ENCODE peak calls at places on chromosomes 11 and 22, in nine cellular contexts. One of them, this sample, is unnamed.

GRCh38 chr11:118002541-118003019 is 16.4 kb downstream of the IL10RA start:
- DNase-seq in CD4-positive, alpha-beta memory T cell: no peak
- DNase-seq in right atrium auricular region: peak
- DNase-seq in progenitor cell of endocrine pancreas: no peak
- DNase-seq in Right ventricle myocardium superior: peak
- DNase-seq in midbrain: no peak
- DNase-seq in adrenal gland: no peak
- DNase-seq in RWPE1: no peak
- DNase-seq in SJSA1: no peak
- DNase-seq in this sample: no peak

GRCh38 chr11:34600339-34601084 is 20.4 kb upstream of the EHF start:
- DNase-seq in right atrium auricular region: no peak
- DNase-seq in adrenal gland: peak
- DNase-seq in SJSA1: peak
- DNase-seq in progenitor cell of endocrine pancreas: peak
- DNase-seq in CD4-positive, alpha-beta memory T cell: no peak
- DNase-seq in Right ventricle myocardium superior: peak
- DNase-seq in midbrain: no peak
- DNase-seq in RWPE1: peak
- DNase-seq in this sample: no peak

GRCh38 chr11:89381094-89381493 is 110.1 kb downstream of the NOX4 start:
- DNase-seq in progenitor cell of endocrine pancreas: no peak
- DNase-seq in Right ventricle myocardium superior: peak
- DNase-seq in midbrain: no peak
- DNase-seq in SJSA1: peak
- DNase-seq in right atrium auricular region: peak
- DNase-seq in RWPE1: peak
- DNase-seq in CD4-positive, alpha-beta memory T cell: no peak
- DNase-seq in adrenal gland: no peak
- DNase-seq in this sample: no peak

GRCh38 chr11:61026121-61027031 is 54.9 kb downstream of the CD6 start:
- DNase-seq in adrenal gland: no peak
- DNase-seq in Right ventricle myocardium superior: peak
- DNase-seq in progenitor cell of endocrine pancreas: no peak
- DNase-seq in RWPE1: no peak
- DNase-seq in midbrain: peak
- DNase-seq in right atrium auricular region: no peak
- DNase-seq in SJSA1: no peak
- DNase-seq in CD4-positive, alpha-beta memory T cell: peak
- DNase-seq in this sample: no peak

GRCh38 chr11:9158898-9159391 is 67.5 kb upstream of the SCUBE2 start:
- DNase-seq in right atrium auricular region: no peak
- DNase-seq in midbrain: no peak
- DNase-seq in CD4-positive, alpha-beta memory T cell: no peak
- DNase-seq in adrenal gland: no peak
- DNase-seq in Right ventricle myocardium superior: no peak
- DNase-seq in RWPE1: peak
- DNase-seq in SJSA1: no peak
- DNase-seq in progenitor cell of endocrine pancreas: no peak
- DNase-seq in this sample: no peak

GRCh38 chr11:121614661-121615240 is 162.0 kb upstream of the SORL1-AS1 start:
- DNase-seq in CD4-positive, alpha-beta memory T cell: no peak
- DNase-seq in progenitor cell of endocrine pancreas: no peak
- DNase-seq in adrenal gland: no peak
- DNase-seq in SJSA1: no peak
- DNase-seq in Right ventricle myocardium superior: no peak
- DNase-seq in right atrium auricular region: no peak
- DNase-seq in midbrain: no peak
- DNase-seq in RWPE1: peak
- DNase-seq in this sample: no peak

GRCh38 chr11:120334894-120335462 is 1.2 kb upstream of the ARHGEF12 start:
- DNase-seq in progenitor cell of endocrine pancreas: peak
- DNase-seq in CD4-positive, alpha-beta memory T cell: peak
- DNase-seq in adrenal gland: peak
- DNase-seq in RWPE1: peak
- DNase-seq in SJSA1: peak
- DNase-seq in midbrain: peak
- DNase-seq in Right ventricle myocardium superior: no peak
- DNase-seq in right atrium auricular region: peak
- DNase-seq in this sample: peak

GRCh38 chr22:45204751-45205623 is 35.7 kb downstream of the KIAA0930 start:
- DNase-seq in RWPE1: no peak
- DNase-seq in Right ventricle myocardium superior: peak
- DNase-seq in CD4-positive, alpha-beta memory T cell: no peak
- DNase-seq in progenitor cell of endocrine pancreas: no peak
- DNase-seq in midbrain: no peak
- DNase-seq in adrenal gland: no peak
- DNase-seq in right atrium auricular region: no peak
- DNase-seq in SJSA1: no peak
- DNase-seq in this sample: no peak

GRCh38 chr11:130945945-130946344 is 29.7 kb upstream of the SNX19 start:
- DNase-seq in CD4-positive, alpha-beta memory T cell: no peak
- DNase-seq in adrenal gland: peak
- DNase-seq in progenitor cell of endocrine pancreas: no peak
- DNase-seq in RWPE1: peak
- DNase-seq in midbrain: no peak
- DNase-seq in SJSA1: no peak
- DNase-seq in right atrium auricular region: no peak
- DNase-seq in Right ventricle myocardium superior: peak
- DNase-seq in this sample: peak

GRCh38 chr11:95134491-95134890 is 44.8 kb downstream of the ENDOD1 start:
- DNase-seq in right atrium auricular region: no peak
- DNase-seq in progenitor cell of endocrine pancreas: no peak
- DNase-seq in SJSA1: no peak
- DNase-seq in RWPE1: peak
- DNase-seq in adrenal gland: peak
- DNase-seq in midbrain: peak
- DNase-seq in CD4-positive, alpha-beta memory T cell: no peak
- DNase-seq in Right ventricle myocardium superior: no peak
- DNase-seq in this sample: no peak

GRCh38 chr22:46937939-46938338 is 175.5 kb downstream of the TBC1D22A start:
- DNase-seq in adrenal gland: no peak
- DNase-seq in progenitor cell of endocrine pancreas: no peak
- DNase-seq in midbrain: no peak
- DNase-seq in Right ventricle myocardium superior: no peak
- DNase-seq in RWPE1: no peak
- DNase-seq in SJSA1: no peak
- DNase-seq in CD4-positive, alpha-beta memory T cell: no peak
- DNase-seq in right atrium auricular region: peak
- DNase-seq in this sample: no peak

GRCh38 chr11:92804388-92804787 is 165.1 kb upstream of the MTNR1B start:
- DNase-seq in progenitor cell of endocrine pancreas: no peak
- DNase-seq in CD4-positive, alpha-beta memory T cell: no peak
- DNase-seq in RWPE1: no peak
- DNase-seq in midbrain: no peak
- DNase-seq in Right ventricle myocardium superior: no peak
- DNase-seq in right atrium auricular region: no peak
- DNase-seq in SJSA1: no peak
- DNase-seq in adrenal gland: no peak
- DNase-seq in this sample: no peak

This sample was measured in thyroid gland.